ENCODE peak calls at places on chromosomes 6 and 20, in four cellular contexts. K is iPS DF 19.7, E is ureter, L is left ventricle myocardium inferior. S is an unnamed sample.

GRCh38 chr20:35907017-35907685 is 47.2 kb downstream of the SCAND1 start:
- DNase-seq in L (peak), E (no peak), K (no peak), S (peak)

GRCh38 chr6:142675925-142676324 is 269.1 kb downstream of the HIVEP2 start:
- DNase-seq in L (no peak), K (no peak), E (no peak), S (no peak)

GRCh38 chr20:56626367-56627121 is 2.6 kb upstream of the TFAP2C start:
- DNase-seq in K (no peak), E (peak), L (no peak), S (no peak)

GRCh38 chr20:43386878-43387277 is 70.8 kb upstream of the SRSF6 start:
- DNase-seq in K (no peak), L (no peak), E (no peak), S (no peak)

GRCh38 chr6:160455484-160456213 is 107.5 kb downstream of the SLC22A3 start:
- DNase-seq in K (no peak), L (peak), E (peak), S (peak)

GRCh38 chr20:63064310-63064709 is 57.5 kb upstream of the BHLHE23 start:
- DNase-seq in E (no peak), K (no peak), L (peak), S (no peak)

GRCh38 chr6:56259682-56260081 is 12.3 kb upstream of the COL21A1 start:
- DNase-seq in E (no peak), K (no peak), L (no peak), S (no peak)

GRCh38 chr20:37081717-37082289 is 14.0 kb downstream of the RBL1 start:
- DNase-seq in K (no peak), E (no peak), L (no peak), S (no peak)

GRCh38 chr20:11281768-11282167 is 608.0 kb upstream of the JAG1 start:
- DNase-seq in L (no peak), K (no peak), E (no peak), S (no peak)

GRCh38 chr6:7311920-7312615 is 931 bp downstream of the SSR1 start:
- DNase-seq in K (no peak), L (no peak), E (no peak), S (no peak)

GRCh38 chr20:39269031-39269461 is 306.9 kb downstream of the DHX35 start:
- DNase-seq in K (no peak), E (peak), L (peak), S (peak)

GRCh38 chr6:52511163-52511562 is 65.7 kb downstream of the TRAM2 start:
- DNase-seq in E (no peak), L (no peak), K (no peak), S (no peak)

GRCh38 chr6:105151644-105152043 is 28.2 kb downstream of the POPDC3 start:
- DNase-seq in E (no peak), K (no peak), L (no peak), S (no peak)

GRCh38 chr6:104896914-104897313 is 37.2 kb upstream of the HACE1 start:
- DNase-seq in E (no peak), L (no peak), K (no peak), S (no peak)

GRCh38 chr6:1695546-1696494 is 86.1 kb downstream of the FOXC1 start:
- DNase-seq in L (no peak), E (no peak), K (no peak), S (no peak)

GRCh38 chr20:63536241-63536977 is 767 bp downstream of the PTK6 start:
- DNase-seq in K (no peak), E (no peak), L (no peak), S (no peak)

S was measured in heart right ventricle.